ENCODE peak calls at places on chromosomes 4 and X, in four cellular contexts. S is neural crest cell, H is mesothelial cell of epicardium, U is ovary. O is an unnamed sample.

GRCh38 chr4:31192372-31192771 is 472.2 kb downstream of the PCDH7 start:
- DNase-seq in S (no peak), H (no peak), U (no peak), O (no peak)

GRCh38 chr4:160319221-160319867 is 1216.5 kb downstream of the RAPGEF2 start:
- DNase-seq in S (no peak), H (no peak), U (no peak), O (no peak)

GRCh38 chrX:124045109-124045508 is 83.6 kb downstream of the STAG2 start:
- DNase-seq in S (no peak), H (no peak), U (no peak), O (no peak)

GRCh38 chr4:158172558-158173258 is at the start of gene GASK1B:
- DNase-seq in S (no peak), H (no peak), U (no peak), O (peak)

GRCh38 chr4:139630991-139631390 is 34.6 kb upstream of the MGST2 start:
- DNase-seq in S (no peak), H (no peak), U (no peak), O (no peak)

GRCh38 chr4:139035650-139036049 is 20.1 kb downstream of the NOCT start:
- DNase-seq in S (no peak), H (no peak), U (no peak), O (no peak)

GRCh38 chrX:125439194-125439849 is 119.7 kb downstream of the TEX13C start:
- DNase-seq in S (no peak), H (no peak), U (no peak), O (no peak)

GRCh38 chrX:44876076-44876475 is 3.1 kb downstream of the KDM6A start:
- DNase-seq in S (no peak), H (no peak), U (no peak), O (no peak)

GRCh38 chr4:183659919-183660318 is 826 bp downstream of the TRAPPC11 start:
- DNase-seq in S (no peak), H (no peak), U (no peak), O (no peak)

GRCh38 chrX:114178126-114178525 is 405.8 kb upstream of the HTR2C start:
- DNase-seq in S (no peak), H (no peak), U (no peak), O (no peak)

GRCh38 chr4:108081251-108081650 is 87.5 kb downstream of the LEF1 start:
- DNase-seq in S (no peak), H (no peak), U (no peak), O (no peak)

GRCh38 chr4:78131403-78131802 is 74.3 kb downstream of the FRAS1 start:
- DNase-seq in S (no peak), H (no peak), U (no peak), O (no peak)

GRCh38 chrX:42996861-42997260 is 218.9 kb upstream of the PPP1R2C start:
- DNase-seq in S (no peak), H (no peak), U (no peak), O (no peak)

GRCh38 chr4:72846280-72847111 is 223.0 kb downstream of the COX18 start:
- DNase-seq in S (peak), H (no peak), U (no peak), O (peak)

O was measured in pancreas.